ENCODE peak calls at places on chromosomes 7 and 10, in seven cellular contexts. C is GM12865; L is stimulated activated CD4-positive, alpha-beta T cell treated with anti-CD3 and anti-CD28 coated beads, Interleukin-2, amount 100 ng/mL, for 4 hours; V is pons; Y is head of caudate nucleus; N is non-pigmented ciliary epithelial cell; O is GM12891. J is an unnamed sample.

GRCh38 chr10:6025683-6026225 is 36.4 kb downstream of the IL2RA start:
- DNase-seq in C (no peak), L (no peak), V (no peak), Y (no peak), N (no peak), O (no peak), J (no peak)

GRCh38 chr7:53940483-53940882 is 601.7 kb upstream of the VSTM2A start:
- DNase-seq in C (no peak), L (no peak), V (no peak), Y (no peak), N (no peak), O (no peak), J (no peak)

GRCh38 chr10:21507066-21507669 is 18.3 kb downstream of the SKIDA1 start:
- DNase-seq in C (no peak), L (no peak), V (no peak), Y (no peak), N (no peak), O (no peak), J (no peak)

GRCh38 chr7:100091411-100092181 is 2.8 kb downstream of the COPS6 start:
- DNase-seq in C (peak; percentile 40), L (no peak), V (no peak), Y (no peak), N (no peak), O (no peak), J (no peak)

GRCh38 chr7:45681596-45682357 is 107.6 kb downstream of the ADCY1 start:
- DNase-seq in C (no peak), L (no peak), V (peak; percentile 48), Y (peak; percentile 18), N (no peak), O (no peak), J (no peak)

GRCh38 chr7:67842571-67842970 is 845.9 kb downstream of the TYW1 start:
- DNase-seq in C (no peak), L (no peak), V (no peak), Y (no peak), N (no peak), O (no peak), J (no peak)

GRCh38 chr10:63256047-63256773 is 123.1 kb downstream of the NRBF2 start:
- DNase-seq in C (no peak), L (no peak), V (peak; percentile 62), Y (no peak), N (no peak), O (no peak), J (no peak)

GRCh38 chr7:157177333-157177993 is 38.7 kb downstream of the UBE3C start:
- DNase-seq in C (peak; percentile 44), L (no peak), V (no peak), Y (no peak), N (no peak), O (no peak), J (no peak)

GRCh38 chr10:43846187-43846680 is 197.6 kb upstream of the ZNF32 start:
- DNase-seq in C (peak; percentile 11), L (peak; percentile 9), V (no peak), Y (no peak), N (no peak), O (no peak), J (no peak)

GRCh38 chr7:34916267-34916666 is 121.0 kb downstream of the DPY19L1 start:
- DNase-seq in C (no peak), L (no peak), V (no peak), Y (no peak), N (no peak), O (no peak), J (no peak)

GRCh38 chr7:99631311-99632109 is 14.8 kb downstream of the ZSCAN25 start:
- DNase-seq in C (no peak), L (no peak), V (no peak), Y (peak; percentile 26), N (no peak), O (no peak), J (no peak)

GRCh38 chr10:127905623-127906261 is 1.2 kb upstream of the PTPRE start:
- DNase-seq in C (no peak), L (no peak), V (no peak), Y (no peak), N (no peak), O (no peak), J (no peak)

GRCh38 chr7:112167144-112167543 is 39.1 kb downstream of the DOCK4 start:
- DNase-seq in C (no peak), L (no peak), V (peak; percentile 58), Y (no peak), N (no peak), O (no peak), J (no peak)

GRCh38 chr7:128194533-128195282 is 46.4 kb upstream of the LEP start:
- DNase-seq in C (no peak), L (no peak), V (no peak), Y (no peak), N (no peak), O (no peak), J (no peak)

GRCh38 chr7:12139421-12139820 is 71.7 kb upstream of the TMEM106B start:
- DNase-seq in C (no peak), L (no peak), V (no peak), Y (no peak), N (peak; percentile 73), O (no peak), J (no peak)

GRCh38 chr10:114380060-114380459 is 24.2 kb downstream of the AFAP1L2 start:
- DNase-seq in C (no peak), L (no peak), V (no peak), Y (no peak), N (no peak), O (no peak), J (no peak)

GRCh38 chr7:39271386-39271785 is 293.7 kb downstream of the POU6F2 start:
- DNase-seq in C (no peak), L (no peak), V (peak; percentile 5), Y (peak; percentile 19), N (no peak), O (no peak), J (no peak)

GRCh38 chr10:73931767-73932624 is 21.1 kb downstream of the PLAU start:
- DNase-seq in C (peak; percentile 80), L (peak; percentile 75), V (no peak), Y (no peak), N (no peak), O (no peak), J (no peak)

GRCh38 chr7:135238112-135238744 is 4.6 kb downstream of the STRA8 start:
- DNase-seq in C (peak; percentile 17), L (no peak), V (no peak), Y (no peak), N (no peak), O (no peak), J (no peak)

GRCh38 chr7:95607477-95608010 is 11.2 kb upstream of the PDK4 start:
- DNase-seq in C (no peak), L (no peak), V (no peak), Y (no peak), N (no peak), O (no peak), J (no peak)

J was measured in glomerular endothelial cell.